ENCODE peak calls at places on chromosomes 6 and 20, in ten cellular contexts. A is uterus, J is body of pancreas, Y is transverse colon, O is lower leg skin, V is stomach, W is spleen, Z is upper lobe of left lung, N is sigmoid colon, U is IMR-90. K is an unnamed sample.
A peak's percentile ranks its signal among the peaks of the same experiment; 100 is the strongest.

GRCh38 chr6:166173292-166173951 is 5.8 kb upstream of the TBXT start:
- DNase-seq in A (no peak), J (peak; percentile 65), Y (no peak), O (no peak), V (peak; percentile 40), W (no peak), Z (peak; percentile 72), N (no peak), U (no peak), K (no peak)

GRCh38 chr6:125104425-125104824 is 49.1 kb upstream of the TPD52L1 start:
- DNase-seq in A (no peak), J (no peak), Y (no peak), O (no peak), V (no peak), W (no peak), Z (no peak), N (no peak), U (peak; percentile 72), K (no peak)

GRCh38 chr20:19774086-19774933 is 16.3 kb downstream of the RIN2 start:
- DNase-seq in A (no peak), J (no peak), Y (no peak), O (no peak), V (no peak), W (no peak), Z (no peak), N (no peak), U (no peak), K (no peak)

GRCh38 chr6:14275493-14275851 is 157.9 kb downstream of the CD83 start:
- DNase-seq in A (peak; percentile 22), J (no peak), Y (no peak), O (peak; percentile 62), V (no peak), W (peak; percentile 80), Z (no peak), N (no peak), U (peak; percentile 37), K (no peak)

GRCh38 chr6:165819394-165819793 is 156.4 kb upstream of the PDE10A start:
- DNase-seq in A (no peak), J (peak; percentile 29), Y (no peak), O (no peak), V (no peak), W (no peak), Z (no peak), N (no peak), U (no peak), K (no peak)

GRCh38 chr6:456358-456857 is 64.9 kb downstream of the IRF4 start:
- DNase-seq in A (no peak), J (no peak), Y (no peak), O (no peak), V (no peak), W (no peak), Z (no peak), N (no peak), U (no peak), K (no peak)

GRCh38 chr6:18048953-18049630 is 61.7 kb upstream of the KIF13A start:
- DNase-seq in A (no peak), J (no peak), Y (no peak), O (no peak), V (no peak), W (no peak), Z (no peak), N (no peak), U (no peak), K (no peak)

GRCh38 chr6:40923326-40923725 is 115.7 kb downstream of the UNC5CL start:
- DNase-seq in A (no peak), J (no peak), Y (no peak), O (peak; percentile 43), V (no peak), W (no peak), Z (no peak), N (no peak), U (no peak), K (no peak)

GRCh38 chr6:33419580-33420492 is at the start of gene SYNGAP1:
- DNase-seq in A (peak; percentile 87), J (no peak), Y (peak; percentile 58), O (peak; percentile 92), V (no peak), W (peak; percentile 81), Z (no peak), N (peak; percentile 93), U (peak; percentile 64), K (no peak)

GRCh38 chr6:10555625-10556309 is 34.6 kb downstream of the GCNT2 start:
- DNase-seq in A (no peak), J (peak; percentile 59), Y (peak; percentile 59), O (peak; percentile 91), V (peak; percentile 51), W (no peak), Z (peak; percentile 43), N (peak; percentile 84), U (peak; percentile 8), K (peak; percentile 71)

GRCh38 chr6:49514571-49515484 is 15.1 kb downstream of the GLYATL3 start:
- DNase-seq in A (no peak), J (no peak), Y (no peak), O (no peak), V (no peak), W (no peak), Z (no peak), N (no peak), U (no peak), K (no peak)

GRCh38 chr6:169212897-169213813 is 40.5 kb downstream of the THBS2 start:
- DNase-seq in A (peak; percentile 93), J (peak; percentile 92), Y (peak; percentile 94), O (peak; percentile 97), V (peak; percentile 92), W (peak; percentile 98), Z (peak; percentile 91), N (peak; percentile 95), U (peak; percentile 84), K (peak; percentile 85)
- TF ChIP-seq POLR2A in A (peak; percentile 18), J (peak; percentile 48), Y (peak; percentile 29), O (no peak), V (no peak), W (no peak), Z (peak; percentile 61), N (no peak), U (peak; percentile 24), K (no peak)

DNA sequence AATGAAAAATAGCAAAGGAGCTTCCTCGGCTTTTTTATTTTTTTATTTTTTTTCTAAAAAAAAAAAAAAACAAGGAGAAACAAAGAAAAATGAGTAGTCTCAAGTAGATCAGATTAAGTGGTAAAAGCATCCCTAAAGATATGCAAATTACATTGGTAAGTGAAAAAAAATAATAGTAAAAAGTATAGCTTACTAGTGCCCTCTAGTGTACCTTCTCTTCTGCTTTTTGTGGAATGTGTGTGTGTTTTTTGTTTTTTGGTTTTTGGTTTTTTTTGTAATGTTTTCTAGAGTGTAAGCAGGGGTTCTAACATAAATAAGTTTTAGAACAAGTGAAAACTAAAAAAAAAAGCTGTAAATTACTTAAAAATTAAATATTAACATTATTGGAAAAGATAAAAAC is 1062.0 kb downstream of the HACE1 start:
- DNase-seq in A (no peak), J (no peak), Y (no peak), O (no peak), V (no peak), W (no peak), Z (no peak), N (no peak), U (no peak), K (no peak)
- TF ChIP-seq CTCF in A (no peak), J (no peak), Y (no peak), O (no peak), V (no peak), W (no peak), Z (no peak), N (no peak), U (peak; percentile 20), K (no peak)

GRCh38 chr6:170370413-170370812 is 63.9 kb downstream of the FAM120B start:
- DNase-seq in A (no peak), J (no peak), Y (peak; percentile 36), O (no peak), V (no peak), W (no peak), Z (no peak), N (no peak), U (no peak), K (no peak)

GRCh38 chr6:170369439-170369838 is 62.9 kb downstream of the FAM120B start:
- DNase-seq in A (no peak), J (no peak), Y (peak; percentile 59), O (no peak), V (no peak), W (no peak), Z (no peak), N (no peak), U (no peak), K (no peak)

GRCh38 chr6:170372380-170373325 is 66.1 kb downstream of the FAM120B start:
- DNase-seq in A (no peak), J (no peak), Y (no peak), O (no peak), V (no peak), W (no peak), Z (no peak), N (no peak), U (no peak), K (no peak)

GRCh38 chr6:170371091-170371490 is 64.5 kb downstream of the FAM120B start:
- DNase-seq in A (no peak), J (no peak), Y (no peak), O (no peak), V (no peak), W (no peak), Z (no peak), N (no peak), U (peak; percentile 30), K (no peak)

DNA sequence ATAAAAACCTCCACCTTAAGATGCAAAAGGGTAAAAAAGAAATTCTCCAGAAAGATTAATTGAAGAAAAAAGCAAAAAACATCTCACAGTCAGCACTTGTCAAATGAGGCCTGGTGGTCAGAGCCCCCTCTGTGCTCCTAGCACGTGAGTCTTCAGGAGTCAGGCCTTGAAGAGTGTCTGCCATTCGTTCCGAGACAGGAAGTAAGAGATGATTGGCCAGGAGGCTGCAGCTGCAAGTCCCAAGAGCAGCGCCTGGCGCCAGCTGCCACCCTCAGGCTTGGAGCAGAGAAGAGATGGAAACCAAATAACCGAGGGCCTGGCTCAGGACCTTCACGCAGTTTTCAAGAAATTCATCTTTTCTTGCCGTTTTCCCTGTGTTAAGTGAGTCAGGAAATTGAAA is 65.0 kb downstream of the FAM120B start:
- DNase-seq in A (no peak), J (no peak), Y (no peak), O (no peak), V (no peak), W (no peak), Z (no peak), N (no peak), U (peak; percentile 5), K (no peak)
- TF ChIP-seq POLR2A in A (no peak), J (no peak), Y (no peak), O (no peak), V (no peak), W (no peak), Z (no peak), N (no peak), U (no peak), K (no peak)

GRCh38 chr6:96545882-96546281 is 17.0 kb upstream of the FHL5 start:
- DNase-seq in A (no peak), J (no peak), Y (no peak), O (no peak), V (no peak), W (no peak), Z (no peak), N (no peak), U (no peak), K (no peak)

GRCh38 chr6:96547654-96548053 is 15.3 kb upstream of the FHL5 start:
- DNase-seq in A (no peak), J (no peak), Y (no peak), O (no peak), V (no peak), W (no peak), Z (no peak), N (no peak), U (no peak), K (no peak)

GRCh38 chr6:96537726-96538125 is 16.1 kb downstream of the UFL1 start:
- DNase-seq in A (no peak), J (no peak), Y (no peak), O (no peak), V (no peak), W (no peak), Z (no peak), N (no peak), U (no peak), K (no peak)

GRCh38 chr6:96542702-96543101 is 20.2 kb upstream of the FHL5 start:
- DNase-seq in A (no peak), J (no peak), Y (no peak), O (no peak), V (no peak), W (no peak), Z (no peak), N (no peak), U (no peak), K (no peak)
- TF ChIP-seq CTCF in A (no peak), J (peak; percentile 25), Y (no peak), O (no peak), V (no peak), W (peak; percentile 16), Z (no peak), N (no peak), U (peak; percentile 33), K (no peak)